ENCODE peak calls at places on chromosomes 13 and 19, in six cellular contexts. E is transverse colon; D is CD8-positive, alpha-beta memory T cell; H is right cardiac atrium; S is cardiac muscle cell; N is osteoblast. B is an unnamed sample.

GRCh38 chr13:104980571-104980970 is 1554.9 kb downstream of the EFNB2 start:
- DNase-seq in E (no peak), D (no peak), H (no peak), S (no peak), N (no peak), B (no peak)

GRCh38 chr13:23578411-23579071 is 8.3 kb downstream of the TNFRSF19 start:
- DNase-seq in E (peak; percentile 75), D (no peak), H (peak; percentile 85), S (peak; percentile 79), N (peak; percentile 93), B (peak; percentile 82)

GRCh38 chr19:6216996-6217751 is 62.6 kb downstream of the MLLT1 start:
- DNase-seq in E (no peak), D (no peak), H (peak; percentile 53), S (peak; percentile 87), N (peak; percentile 81), B (no peak)

GRCh38 chr13:105918842-105919741 is 616.4 kb downstream of the EFNB2 start:
- DNase-seq in E (peak; percentile 80), D (no peak), H (peak; percentile 34), S (peak; percentile 71), N (peak; percentile 67), B (no peak)

GRCh38 chr19:751501-752341 is 809 bp downstream of the MISP start:
- DNase-seq in E (peak; percentile 91), D (no peak), H (peak; percentile 73), S (peak; percentile 64), N (peak; percentile 100), B (no peak)

GRCh38 chr13:24910502-24911134 is 146.6 kb downstream of the RNF17 start:
- DNase-seq in E (peak; percentile 54), D (no peak), H (no peak), S (no peak), N (no peak), B (no peak)

GRCh38 chr13:52800856-52801255 is 47.6 kb downstream of the PCDH8 start:
- DNase-seq in E (no peak), D (no peak), H (no peak), S (no peak), N (no peak), B (no peak)

GRCh38 chr13:40149611-40150283 is 494.3 kb downstream of the COG6 start:
- DNase-seq in E (no peak), D (no peak), H (peak; percentile 34), S (peak; percentile 88), N (peak; percentile 94), B (no peak)

GRCh38 chr13:79349011-79349410 is 57.0 kb downstream of the RBM26 start:
- DNase-seq in E (no peak), D (no peak), H (no peak), S (peak; percentile 29), N (no peak), B (no peak)

DNA sequence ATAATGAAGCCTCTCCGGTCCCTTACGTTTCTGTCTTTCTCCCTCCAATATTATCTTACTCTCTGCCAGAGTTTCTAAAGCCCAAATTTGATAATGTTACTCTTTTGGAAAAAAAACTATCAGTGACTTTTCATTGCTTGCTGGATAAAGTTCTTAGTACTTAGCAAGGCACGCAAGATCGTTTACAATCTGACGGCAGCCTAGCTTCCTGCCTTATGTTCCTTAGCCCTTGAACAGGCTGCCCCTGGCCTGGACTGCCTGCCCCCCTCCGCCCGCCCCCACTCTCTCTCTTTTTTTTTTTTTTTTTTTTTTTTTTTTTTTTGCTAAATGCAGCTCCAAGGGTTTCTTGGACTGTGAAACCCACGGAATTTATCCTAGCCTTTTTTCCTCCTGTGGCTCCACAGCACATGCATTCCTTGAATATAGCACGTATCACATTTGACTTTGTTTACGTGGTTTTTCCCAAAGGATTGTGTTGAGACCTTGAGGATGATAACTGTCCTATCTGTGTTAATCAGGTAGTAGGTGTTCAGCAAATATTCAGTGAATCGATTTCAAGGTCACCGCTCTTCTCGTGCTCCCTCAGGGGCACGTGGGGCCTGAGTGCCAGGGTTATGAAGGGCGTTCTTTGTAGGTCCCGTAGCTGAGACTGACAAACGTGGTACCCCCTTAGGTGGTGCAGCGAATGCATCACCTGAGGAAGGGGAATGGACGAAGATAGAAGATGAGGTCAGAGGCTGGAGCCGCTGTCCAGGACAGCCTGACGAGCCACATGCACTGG is 130.9 kb upstream of the RNF113B start:
- DNase-seq in E (no peak), D (no peak), H (no peak), S (peak; percentile 68), N (no peak), B (peak; percentile 25)
- H3K27ac ChIP-seq in E (peak overlapping the region; percentile 73), D (no peak overlapping the region), H (peak overlapping the region; percentile 50), S (no peak overlapping the region), N (no peak overlapping the region), B (peak overlapping the region; percentile 65)

GRCh38 chr13:41914552-41914951 is 46.4 kb downstream of the VWA8 start:
- DNase-seq in E (no peak), D (no peak), H (no peak), S (no peak), N (no peak), B (no peak)

GRCh38 chr13:41915096-41915495 is 45.8 kb downstream of the VWA8 start:
- DNase-seq in E (no peak), D (no peak), H (no peak), S (no peak), N (no peak), B (no peak)

GRCh38 chr13:41919031-41919740 is 41.7 kb downstream of the VWA8 start:
- DNase-seq in E (no peak), D (no peak), H (no peak), S (no peak), N (no peak), B (no peak)

GRCh38 chr13:41917641-41918040 is 43.3 kb downstream of the VWA8 start:
- DNase-seq in E (no peak), D (peak; percentile 28), H (no peak), S (peak; percentile 74), N (no peak), B (no peak)

GRCh38 chr13:41916173-41916954 is 44.5 kb downstream of the VWA8 start:
- DNase-seq in E (no peak), D (peak; percentile 16), H (no peak), S (peak; percentile 82), N (peak; percentile 76), B (no peak)
- H3K4me3 ChIP-seq in E (no peak overlapping the region), D (no peak overlapping the region), H (no peak overlapping the region), S (no peak overlapping the region), N (peak overlapping the region; percentile 33), B (peak overlapping the region; percentile 30)

DNA sequence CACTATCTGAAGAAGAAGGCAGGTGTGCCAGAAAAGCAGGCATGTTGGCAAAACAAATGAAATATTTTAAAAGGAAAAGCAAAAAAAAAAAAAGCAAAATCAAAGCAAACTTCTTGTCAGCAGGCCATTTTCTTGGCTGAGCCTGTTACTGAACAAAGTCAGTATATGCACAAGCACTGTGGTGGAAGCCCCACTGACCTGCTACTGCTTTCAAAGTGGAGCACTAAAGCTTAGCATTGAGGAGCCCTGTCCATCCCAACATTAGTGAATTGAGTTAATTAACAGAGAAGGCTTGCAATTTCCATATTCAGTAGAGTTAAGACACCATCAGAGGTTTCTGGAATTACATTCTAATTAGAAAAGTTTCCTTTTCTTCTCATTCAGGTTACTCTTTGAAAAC is 574.1 kb downstream of the PCDH9 start:
- DNase-seq in E (no peak), D (no peak), H (no peak), S (no peak), N (no peak), B (no peak)
- H3K4me1 ChIP-seq in E (no peaks in the 10 kb centered on the region), D (no peaks in the 10 kb centered on the region), H (no peaks in the 10 kb centered on the region), S (peaks cover 7% of the 10 kb centered on the region), N (peaks cover 24% of the 10 kb centered on the region), B (peaks cover 28% of the 10 kb centered on the region)

GRCh38 chr13:46687810-46688209 is 109.2 kb downstream of the ESD start:
- DNase-seq in E (no peak), D (no peak), H (no peak), S (peak; percentile 69), N (no peak), B (no peak)
- H3K27ac ChIP-seq in E (no peak overlapping the region), D (no peak overlapping the region), H (no peak overlapping the region), S (no peak overlapping the region), N (no peak overlapping the region), B (peak overlapping the region; percentile 22)

GRCh38 chr19:50844296-50844935 is 10.3 kb upstream of the KLK3 start:
- DNase-seq in E (no peak), D (no peak), H (no peak), S (no peak), N (no peak), B (no peak)
- H3K4me3 ChIP-seq in E (no peak overlapping the region), D (no peak overlapping the region), H (no peak overlapping the region), S (no peak overlapping the region), N (no peak overlapping the region), B (no peak overlapping the region)

GRCh38 chr19:35310811-35311465 is 18.0 kb upstream of the CD22 start:
- DNase-seq in E (no peak), D (no peak), H (no peak), S (no peak), N (peak; percentile 58), B (no peak)

GRCh38 chr19:35307990-35308389 is 16.0 kb downstream of the MAG start:
- DNase-seq in E (no peak), D (no peak), H (no peak), S (no peak), N (no peak), B (no peak)

GRCh38 chr19:35310331-35310730 is 18.4 kb downstream of the MAG start:
- DNase-seq in E (no peak), D (no peak), H (no peak), S (no peak), N (peak; percentile 31), B (no peak)

GRCh38 chr19:35311901-35312665 is 16.9 kb upstream of the CD22 start:
- DNase-seq in E (no peak), D (no peak), H (no peak), S (no peak), N (peak; percentile 54), B (no peak)

GRCh38 chr19:35309481-35310279 is 17.7 kb downstream of the MAG start:
- DNase-seq in E (no peak), D (no peak), H (no peak), S (peak; percentile 95), N (peak; percentile 30), B (no peak)
- H3K4me1 ChIP-seq in E (no peaks in the 10 kb centered on the region), D (no peaks in the 10 kb centered on the region), H (no peaks in the 10 kb centered on the region), S (peaks cover 21% of the 10 kb centered on the region), N (no peaks in the 10 kb centered on the region), B (no peaks in the 10 kb centered on the region)